ENCODE peak calls at places on chromosome 21, in four cellular contexts. S, E, G and N are unnamed samples.

GRCh38 chr21:27734146-27734545 is 767.3 kb upstream of the ADAMTS5 start:
- DNase-seq in S (no peak), E (no peak), G (no peak), N (no peak)

GRCh38 chr21:35697321-35697808 is 363.0 kb downstream of the SETD4 start:
- DNase-seq in S (no peak), E (no peak), G (no peak), N (no peak)

GRCh38 chr21:27406297-27407009 is 439.6 kb upstream of the ADAMTS5 start:
- DNase-seq in S (no peak), E (no peak), G (no peak), N (no peak)

GRCh38 chr21:42619841-42620240 is 33.6 kb upstream of the PDE9A start:
- DNase-seq in S (no peak), E (no peak), G (no peak), N (no peak)

GRCh38 chr21:42583150-42583991 is 69.7 kb downstream of the SLC37A1 start:
- DNase-seq in S (no peak), E (no peak), G (no peak), N (no peak)

GRCh38 chr21:15967661-15968060 is 237.9 kb downstream of the USP25 start:
- DNase-seq in S (no peak), E (peak), G (no peak), N (no peak)

GRCh38 chr21:42661688-42662429 is 8.4 kb downstream of the PDE9A start:
- DNase-seq in S (no peak), E (no peak), G (no peak), N (no peak)

GRCh38 chr21:38712076-38712475 is 93.7 kb upstream of the ETS2 start:
- DNase-seq in S (peak), E (peak), G (peak), N (peak)

GRCh38 chr21:38804617-38805281 is 980 bp upstream of the ETS2 start:
- DNase-seq in S (no peak), E (no peak), G (peak), N (no peak)

GRCh38 chr21:29077651-29078090 is 4.2 kb upstream of the CCT8 start:
- DNase-seq in S (no peak), E (no peak), G (no peak), N (peak)

GRCh38 chr21:37341254-37341960 is 25.2 kb upstream of the DYRK1A start:
- DNase-seq in S (no peak), E (no peak), G (no peak), N (no peak)

GRCh38 chr21:33478858-33479678 is 706 bp downstream of the TMEM50B start:
- DNase-seq in S (peak), E (no peak), G (peak), N (peak)

GRCh38 chr21:36255650-36256047 is 64.3 kb upstream of the MORC3 start:
- DNase-seq in S (no peak), E (no peak), G (no peak), N (no peak)

DNA sequence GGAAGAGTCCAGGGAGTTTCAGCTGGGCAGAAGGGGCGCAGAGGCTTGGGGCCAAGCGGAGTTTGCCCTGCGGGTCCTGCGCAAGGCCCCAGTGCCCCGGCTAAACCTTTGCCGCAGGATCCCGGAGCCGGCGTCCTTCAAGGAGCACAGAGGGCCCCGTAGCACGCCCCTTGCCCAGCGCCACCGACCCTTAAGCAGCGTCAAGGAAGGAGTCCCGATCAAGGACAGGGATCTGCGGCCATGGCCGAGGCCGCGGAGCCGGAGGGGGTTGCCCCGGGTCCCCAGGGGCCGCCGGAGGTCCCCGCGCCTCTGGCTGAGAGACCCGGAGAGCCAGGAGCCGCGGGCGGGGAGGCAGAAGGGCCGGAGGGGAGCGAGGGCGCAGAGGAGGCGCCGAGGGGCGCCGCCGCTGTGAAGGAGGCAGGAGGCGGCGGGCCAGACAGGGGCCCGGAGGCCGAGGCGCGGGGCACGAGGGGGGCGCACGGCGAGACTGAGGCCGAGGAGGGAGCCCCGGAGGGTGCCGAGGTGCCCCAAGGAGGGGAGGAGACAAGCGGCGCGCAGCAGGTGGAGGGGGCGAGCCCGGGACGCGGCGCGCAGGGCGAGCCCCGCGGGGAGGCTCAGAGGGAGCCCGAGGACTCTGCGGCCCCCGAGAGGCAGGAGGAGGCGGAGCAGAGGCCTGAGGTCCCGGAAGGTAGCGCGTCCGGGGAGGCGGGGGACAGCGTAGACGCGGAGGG is 520 bp downstream of the CLIC6 start:
- DNase-seq in S (no peak), E (no peak), G (no peak), N (no peak)
- H3K4me3 ChIP-seq in S (no peak), E (peak), G (no peak), N (peak)

DNA sequence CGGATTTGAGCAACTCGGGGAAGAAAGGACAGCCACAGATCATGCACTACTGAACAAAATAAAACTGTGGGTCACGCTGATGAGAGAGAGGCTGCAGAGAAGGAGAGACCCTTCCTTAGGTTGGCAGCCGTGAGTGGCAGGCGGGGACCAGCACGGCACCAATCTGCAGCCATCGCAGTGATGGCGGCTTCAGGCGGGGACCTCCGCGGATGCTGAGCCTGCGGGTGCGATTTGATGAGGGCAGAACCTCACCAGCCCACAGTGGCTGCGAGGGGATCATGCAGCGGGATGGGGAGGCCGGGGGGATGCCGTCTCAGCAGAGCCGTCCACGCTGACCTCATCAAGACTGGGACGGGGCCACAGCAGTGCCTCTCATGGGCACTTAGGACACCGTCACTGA is 11.8 kb downstream of the ITGB2 start:
- DNase-seq in S (no peak), E (no peak), G (no peak), N (no peak)
- TF ChIP-seq RNF2 in S (no peak), E (no peak), G (no peak), N (no peak)

GRCh38 chr21:26389971-26390641 is 183.0 kb downstream of the CYYR1 start:
- DNase-seq in S (no peak), E (no peak), G (no peak), N (peak)
- H3K4me3 ChIP-seq in S (no peak), E (no peak), G (no peak), N (no peak)

GRCh38 chr21:45138199-45139002 is 64.0 kb downstream of the ADARB1 start:
- DNase-seq in S (peak), E (peak), G (peak), N (peak)
- TF ChIP-seq RNF2 in S (no peak), E (no peak), G (no peak), N (no peak)

GRCh38 chr21:8993943-8994639 is 1527.3 kb upstream of the TPTE start:
- DNase-seq in S (peak), E (no peak), G (no peak), N (no peak)
- H3K4me3 ChIP-seq in S (no peak), E (no peak), G (no peak), N (no peak)